ENCODE peak calls at places on chromosomes 1 and 21, in eight cellular contexts. S is glutamatergic neuron, K is cardiac muscle cell, Z is AG10803, P is epithelial cell of proximal tubule, L is heart right ventricle, O is cardiac fibroblast, Q is Panc1. X is an unnamed sample.

GRCh38 chr1:234699795-234700665 is 90.1 kb upstream of the IRF2BP2 start:
- DNase-seq in O (peak; percentile 60), Z (peak; percentile 68), Q (no peak), P (no peak), L (peak; percentile 62), K (peak; percentile 55), S (peak; percentile 69), X (peak; percentile 42)

GRCh38 chr1:217917277-217917887 is 286.2 kb downstream of the SPATA17 start:
- DNase-seq in O (no peak), Z (no peak), Q (no peak), K (no peak), L (no peak), P (no peak), S (peak; percentile 53), X (no peak)

GRCh38 chr1:156895408-156895874 is 1.9 kb downstream of the PEAR1 start:
- DNase-seq in Z (no peak), K (peak; percentile 37), S (no peak), P (no peak), O (no peak), Q (no peak), L (no peak), X (no peak)

GRCh38 chr1:63828322-63829044 is 54.7 kb downstream of the ROR1 start:
- DNase-seq in K (no peak), P (no peak), Z (no peak), S (no peak), Q (no peak), L (no peak), O (no peak), X (no peak)

GRCh38 chr1:116676291-116676690 is 8.8 kb upstream of the IGSF3 start:
- DNase-seq in S (no peak), K (no peak), Q (no peak), L (no peak), P (no peak), Z (no peak), O (no peak), X (no peak)

GRCh38 chr1:52477876-52478275 is 73.5 kb downstream of the PRPF38A start:
- DNase-seq in O (no peak), L (no peak), S (no peak), K (no peak), Q (no peak), Z (no peak), P (peak; percentile 22), X (no peak)

GRCh38 chr1:235329139-235329808 is 904 bp downstream of the GGPS1 start:
- DNase-seq in S (peak; percentile 35), L (no peak), Z (peak; percentile 31), K (no peak), O (peak; percentile 43), P (peak; percentile 41), Q (peak; percentile 35), X (peak; percentile 49)

GRCh38 chr1:46687095-46687659 is 15.5 kb downstream of the TEX38 start:
- DNase-seq in S (no peak), P (no peak), O (peak; percentile 86), K (peak; percentile 80), L (peak; percentile 79), Z (peak; percentile 71), Q (no peak), X (no peak)

GRCh38 chr1:160647329-160647720 is 481 bp upstream of the SLAMF1 start:
- DNase-seq in S (no peak), Z (no peak), L (no peak), Q (no peak), K (no peak), P (no peak), O (no peak), X (no peak)

GRCh38 chr1:118113261-118113660 is 71.8 kb downstream of the SPAG17 start:
- DNase-seq in O (no peak), K (no peak), P (no peak), Z (peak; percentile 73), L (no peak), S (no peak), Q (no peak), X (no peak)

GRCh38 chr1:182193908-182194550 is 132.5 kb upstream of the ZNF648 start:
- DNase-seq in O (no peak), K (peak; percentile 35), L (no peak), Q (no peak), S (no peak), Z (peak; percentile 96), P (no peak), X (no peak)

GRCh38 chr1:222933273-222933672 is 118.4 kb downstream of the DISP1 start:
- DNase-seq in K (no peak), Q (no peak), S (no peak), P (no peak), O (no peak), L (no peak), Z (no peak), X (no peak)

GRCh38 chr1:43973981-43974442 is 748 bp upstream of the ATP6V0B start:
- DNase-seq in L (no peak), S (no peak), K (no peak), O (peak; percentile 14), Z (peak; percentile 21), P (no peak), Q (no peak), X (no peak)

GRCh38 chr1:12734651-12735050 is 11.3 kb upstream of the CFAP107 start:
- DNase-seq in S (no peak), L (no peak), P (no peak), Q (no peak), O (no peak), Z (no peak), K (no peak), X (no peak)

GRCh38 chr1:219898375-219898774 is 30.0 kb downstream of the SLC30A10 start:
- DNase-seq in S (no peak), Q (no peak), O (no peak), K (no peak), L (no peak), Z (no peak), P (no peak), X (no peak)

GRCh38 chr1:8745749-8746390 is 71.6 kb downstream of the RERE start:
- DNase-seq in L (no peak), Q (no peak), K (no peak), S (no peak), Z (no peak), P (no peak), O (no peak), X (no peak)

GRCh38 chr21:41933259-41934079 is 20.3 kb downstream of the C2CD2 start:
- DNase-seq in S (no peak), P (no peak), O (peak; percentile 81), K (peak; percentile 75), L (no peak), Q (no peak), Z (peak; percentile 68), X (no peak)

GRCh38 chr1:93692983-93693591 is 11.4 kb upstream of the BCAR3 start:
- DNase-seq in K (peak; percentile 51), L (no peak), O (peak; percentile 54), Q (peak; percentile 87), Z (peak; percentile 84), S (no peak), P (peak; percentile 94), X (peak; percentile 66)

GRCh38 chr1:183954496-183954895 is 83.0 kb downstream of the COLGALT2 start:
- DNase-seq in Q (no peak), Z (no peak), L (no peak), P (no peak), O (no peak), K (no peak), S (no peak), X (no peak)

GRCh38 chr1:183953031-183953430 is 84.5 kb downstream of the COLGALT2 start:
- DNase-seq in P (no peak), L (no peak), Q (no peak), S (no peak), O (no peak), Z (peak; percentile 16), K (no peak), X (no peak)

GRCh38 chr1:183958958-183959357 is 78.6 kb downstream of the COLGALT2 start:
- DNase-seq in Z (no peak), O (no peak), S (no peak), Q (no peak), P (no peak), L (peak; percentile 64), K (no peak), X (no peak)

GRCh38 chr1:183957216-183957830 is 80.2 kb downstream of the COLGALT2 start:
- DNase-seq in P (no peak), S (no peak), Q (no peak), L (no peak), K (no peak), O (no peak), Z (no peak), X (no peak)

DNA sequence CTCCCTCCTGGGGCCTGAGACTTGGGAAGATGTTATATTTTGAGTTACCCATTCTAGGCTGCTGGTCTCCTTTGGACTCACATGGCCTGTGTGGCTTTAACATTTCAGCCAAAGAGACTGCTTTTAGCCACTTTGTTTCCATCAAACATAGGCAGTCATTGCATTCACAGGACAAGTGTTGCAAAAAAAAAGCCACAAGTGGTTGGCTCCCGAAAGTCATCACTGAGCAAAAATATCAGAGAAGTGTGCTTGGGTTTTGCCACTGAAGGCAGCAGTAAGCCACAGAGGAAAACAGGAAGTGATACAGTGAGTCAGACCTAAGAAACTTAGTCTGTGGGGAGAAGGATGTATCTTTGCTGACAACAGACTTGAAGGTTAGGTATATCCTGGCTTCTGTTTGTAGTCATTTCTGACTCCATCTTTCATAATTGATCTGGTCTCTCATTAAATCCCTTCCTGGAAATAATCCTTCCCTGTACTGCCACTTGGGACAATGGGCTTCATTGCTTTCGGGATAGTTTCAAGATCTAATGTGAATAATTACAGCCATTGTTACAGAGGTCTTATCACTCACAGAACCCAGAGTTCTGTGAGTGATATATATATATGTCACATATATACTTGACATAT is 80.9 kb downstream of the COLGALT2 start:
- DNase-seq in K (peak; percentile 84), P (peak; percentile 32), L (no peak), S (no peak), O (peak; percentile 78), Z (peak; percentile 91), Q (peak; percentile 35), X (peak; percentile 90)
- TF ChIP-seq CTCF in K (peak; percentile 38), P (peak; percentile 37), L (peak; percentile 26), S (no peak), O (peak; percentile 44), Z (peak; percentile 55), Q (peak; percentile 17), X (peak; percentile 28)

GRCh38 chr1:205976708-205977107 is 26.5 kb downstream of the RAB7B start:
- DNase-seq in P (no peak), L (peak; percentile 81), Q (no peak), Z (peak; percentile 67), K (no peak), S (peak; percentile 56), O (peak; percentile 45), X (no peak)
- TF ChIP-seq CTCF in P (peak; percentile 24), L (no peak), Q (no peak), Z (peak; percentile 19), K (no peak), S (no peak), O (no peak), X (no peak)

GRCh38 chr1:92538048-92538412 is 51.3 kb upstream of the GFI1 start:
- DNase-seq in S (no peak), O (no peak), L (no peak), Q (no peak), P (no peak), Z (no peak), K (peak; percentile 11), X (peak; percentile 62)
- TF ChIP-seq CTCF in S (no peak), O (no peak), L (no peak), Q (no peak), P (no peak), Z (no peak), K (no peak), X (no peak)

GRCh38 chr1:38095337-38096030 is 48.9 kb upstream of the POU3F1 start:
- DNase-seq in Z (no peak), Q (no peak), O (no peak), L (no peak), K (no peak), P (no peak), S (no peak), X (no peak)
- TF ChIP-seq CTCF in Z (no peak), Q (no peak), O (no peak), L (no peak), K (no peak), P (no peak), S (no peak), X (no peak)

GRCh38 chr1:31155216-31155806 is 84.4 kb downstream of the NKAIN1 start:
- DNase-seq in S (peak; percentile 70), O (peak; percentile 76), K (peak; percentile 78), Z (peak; percentile 64), L (peak; percentile 38), Q (no peak), P (no peak), X (no peak)
- TF ChIP-seq CTCF in S (peak; percentile 32), O (no peak), K (peak; percentile 35), Z (peak; percentile 21), L (peak; percentile 50), Q (no peak), P (no peak), X (peak; percentile 37)

X was measured in GM12864.